ENCODE peak calls at places on chromosomes 7 and 10, in ten cellular contexts. A is right atrium auricular region; H is CD8-positive, alpha-beta T cell; C is ovary; Q is IMR-90; T is tibial nerve; I is heart left ventricle; R is fibroblast of lung; V is neural progenitor cell; U is Peyer's patch. W is an unnamed sample. For H3K9me3, the result is how much of the 10 kb centered on the place peaks cover.

GRCh38 chr10:78520737-78521430 is 487.2 kb downstream of the RPS24 start:
- DNase-seq in A (no peak), H (no peak), I (no peak), C (no peak), T (no peak), U (no peak), Q (peak), R (no peak), V (peak), W (no peak)

GRCh38 chr10:117653170-117653515 is 110.6 kb downstream of the EMX2 start:
- DNase-seq in V (no peak), I (no peak), U (no peak), Q (peak), R (peak), C (no peak), T (no peak), A (no peak), H (no peak), W (no peak)

GRCh38 chr10:132443605-132443997 is 46.6 kb downstream of the PWWP2B start:
- DNase-seq in V (no peak), R (peak), Q (peak), H (peak), T (no peak), C (peak), I (no peak), U (peak), A (no peak), W (peak)

GRCh38 chr7:145665499-145666258 is 450.9 kb upstream of the CNTNAP2 start:
- DNase-seq in H (no peak), T (no peak), C (no peak), R (peak), Q (no peak), V (no peak), I (no peak), A (no peak), U (no peak), W (no peak)

GRCh38 chr7:7980134-7980533 is 11.5 kb downstream of the GLCCI1 start:
- DNase-seq in I (no peak), Q (no peak), A (no peak), R (no peak), C (no peak), V (no peak), T (no peak), U (no peak), H (no peak), W (no peak)

GRCh38 chr10:122861724-122862161 is 16.1 kb upstream of the CUZD1 start:
- DNase-seq in H (no peak), I (no peak), R (peak), C (no peak), T (no peak), Q (peak), U (no peak), V (no peak), A (no peak), W (no peak)

GRCh38 chr10:97135464-97135863 is 50.3 kb downstream of the SLIT1 start:
- DNase-seq in A (no peak), T (no peak), R (no peak), H (no peak), V (no peak), Q (no peak), C (no peak), I (no peak), U (no peak), W (no peak)

GRCh38 chr10:119090968-119091367 is 10.4 kb upstream of the EIF3A start:
- DNase-seq in U (no peak), R (peak), Q (peak), I (no peak), C (no peak), T (no peak), H (peak), A (no peak), V (no peak), W (peak)

GRCh38 chr7:20307119-20307518 is 23.6 kb upstream of the ITGB8 start:
- DNase-seq in A (no peak), I (no peak), U (no peak), H (no peak), Q (peak), V (peak), C (no peak), T (no peak), R (peak), W (no peak)

GRCh38 chr10:49526624-49527023 is 12.3 kb downstream of the ERCC6 start:
- DNase-seq in C (no peak), T (peak), A (no peak), R (no peak), V (no peak), U (no peak), H (no peak), Q (no peak), I (no peak), W (no peak)

GRCh38 chr7:921581-922333 is 32.7 kb downstream of the ADAP1 start:
- DNase-seq in U (peak), Q (no peak), T (no peak), V (no peak), H (peak), A (no peak), C (peak), R (no peak), I (peak), W (peak)

GRCh38 chr10:121462955-121463354 is 135.3 kb downstream of the FGFR2 start:
- DNase-seq in A (no peak), Q (no peak), I (no peak), C (no peak), V (no peak), U (no peak), T (no peak), H (no peak), R (no peak), W (no peak)

GRCh38 chr7:92754756-92755581 is 81.4 kb downstream of the CDK6 start:
- DNase-seq in U (no peak), V (no peak), R (no peak), A (no peak), H (no peak), Q (no peak), T (no peak), C (no peak), I (no peak), W (no peak)

GRCh38 chr10:53022663-53023088 is 250.1 kb upstream of the MBL2 start:
- DNase-seq in T (no peak), I (no peak), V (no peak), U (no peak), C (no peak), R (no peak), H (no peak), A (no peak), Q (no peak), W (no peak)

GRCh38 chr10:62127975-62128374 is 140.7 kb downstream of the RTKN2 start:
- DNase-seq in Q (no peak), V (no peak), T (no peak), H (no peak), A (no peak), C (no peak), I (no peak), U (no peak), R (no peak), W (no peak)

DNA sequence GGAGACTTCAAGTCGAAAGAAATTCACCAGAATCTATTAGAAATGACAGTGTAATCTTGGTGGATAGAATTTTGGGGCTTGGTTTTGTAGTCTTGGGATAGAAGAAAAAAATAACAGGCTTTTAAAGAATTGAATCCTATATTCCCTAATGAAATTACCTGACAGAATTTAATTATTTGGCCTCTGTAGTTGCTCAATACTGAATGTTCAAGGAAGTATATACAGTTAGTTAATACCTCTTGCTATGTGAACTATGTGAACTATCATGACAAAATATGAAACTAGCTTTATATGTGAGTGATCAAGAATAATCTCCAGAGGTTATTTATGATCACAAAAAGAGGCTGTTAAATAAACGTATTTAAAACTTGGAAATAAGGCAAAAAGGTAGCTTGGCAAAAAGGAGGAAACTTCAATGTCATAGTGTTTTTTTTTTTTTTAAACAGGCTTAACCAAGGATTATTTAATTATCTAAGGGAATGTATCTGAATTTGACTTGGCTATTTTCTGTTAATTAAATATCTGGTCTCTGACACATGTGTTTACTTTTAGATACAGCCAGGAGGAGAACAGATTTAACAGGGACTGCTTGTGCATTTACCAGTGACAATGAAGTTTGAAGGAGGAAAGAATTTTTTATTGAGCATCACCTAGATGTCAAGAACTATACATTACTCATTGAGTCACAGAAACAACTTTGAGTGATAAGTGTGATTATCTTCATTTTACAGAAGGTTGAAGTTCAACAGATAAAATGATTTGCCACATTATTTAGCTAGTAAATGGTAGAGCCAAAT is 11.5 kb upstream of the CASD1 start:
- DNase-seq in H (no peak), U (no peak), Q (no peak), T (no peak), I (no peak), V (no peak), C (no peak), A (no peak), R (no peak), W (no peak)
- H3K27ac ChIP-seq in H (no peak), U (no peak), Q (no peak), T (no peak), I (no peak), V (no peak), C (no peak), A (no peak), R (no peak), W (no peak)

DNA sequence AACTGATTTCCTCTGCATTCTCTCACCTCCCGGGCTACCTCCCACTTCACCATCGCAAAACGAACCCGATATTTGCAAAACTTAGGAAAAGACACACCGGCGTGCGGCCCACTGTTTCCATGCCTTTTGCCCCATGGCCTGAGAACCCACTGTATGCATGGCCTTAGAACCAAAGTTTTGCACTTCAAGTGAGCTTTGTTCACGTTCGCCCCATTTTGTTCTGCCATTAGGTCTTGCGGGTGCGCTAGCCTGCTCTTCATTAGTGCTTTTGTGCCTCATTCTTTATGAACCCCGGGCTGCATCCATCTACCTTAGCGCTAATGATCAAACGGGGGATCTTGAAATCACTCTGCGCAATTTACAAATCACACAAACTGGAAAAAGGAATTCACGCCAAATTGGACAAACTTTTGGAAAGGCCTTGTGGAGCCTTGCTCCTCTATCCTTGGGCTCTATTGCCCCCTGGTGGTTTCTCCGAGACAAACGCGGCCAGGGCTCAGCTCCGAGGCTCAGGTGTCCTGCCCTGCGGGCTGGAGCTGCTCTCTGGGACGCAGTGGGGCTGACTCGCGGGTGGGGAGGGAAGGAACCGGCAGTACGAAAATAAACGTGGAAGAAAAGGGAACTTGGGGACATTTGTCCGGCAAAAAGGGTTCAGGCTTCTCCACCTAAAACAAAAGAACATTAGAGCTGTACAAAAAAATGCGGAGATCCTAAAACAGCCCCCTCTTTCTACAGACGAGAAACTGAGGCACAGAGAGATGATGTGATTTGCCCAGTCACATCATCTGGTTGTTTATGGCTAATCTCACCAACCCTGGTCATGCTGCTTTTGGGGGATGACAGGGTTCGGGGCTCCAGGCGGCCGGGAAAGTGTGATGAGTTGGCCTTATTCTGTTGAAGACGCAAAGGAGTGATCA is 300.4 kb upstream of the NFE2L3 start:
- DNase-seq in C (peak), U (peak), V (peak), R (peak), A (peak), I (peak), H (peak), Q (peak), T (peak), W (no peak)
- TF ChIP-seq CTCF in C (peak), U (peak), V (peak), R (peak), A (peak), I (peak), H (peak), Q (peak), T (peak), W (peak)

GRCh38 chr7:57300747-57301146 is 149.2 kb upstream of the ZNF716 start:
- DNase-seq in T (no peak), C (no peak), R (no peak), I (no peak), U (no peak), H (no peak), V (no peak), A (no peak), Q (no peak), W (no peak)

GRCh38 chr7:57308631-57309408 is 141.2 kb upstream of the ZNF716 start:
- DNase-seq in A (no peak), U (no peak), R (no peak), V (no peak), Q (no peak), C (no peak), T (no peak), I (no peak), H (no peak), W (no peak)

DNA sequence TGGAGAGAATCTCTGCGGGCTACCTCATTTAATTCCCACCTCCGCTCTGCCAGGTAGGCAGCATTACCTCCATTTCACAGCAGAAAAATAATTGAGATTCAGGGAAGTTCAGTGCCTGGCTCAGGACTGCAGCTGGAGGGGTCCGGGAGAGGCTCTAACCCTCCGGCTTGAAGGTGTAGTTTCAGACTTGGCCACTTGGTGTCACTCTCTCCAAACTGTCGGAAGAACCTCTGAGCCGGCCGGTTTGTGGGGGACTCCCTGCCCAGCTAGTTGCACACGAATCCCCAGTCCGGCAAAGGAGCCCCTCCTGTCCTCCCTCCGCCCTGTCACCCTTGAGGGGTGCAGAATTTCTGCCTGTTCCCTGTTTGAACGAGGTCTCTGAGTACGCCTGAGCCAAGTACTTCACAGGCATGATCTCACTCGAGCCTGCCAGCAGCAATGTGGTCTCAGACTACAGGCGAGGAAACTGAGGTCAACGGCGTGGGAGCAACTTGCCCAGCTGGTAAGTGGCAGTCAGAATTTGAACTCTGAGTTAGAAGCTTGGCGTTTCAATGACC is 144.7 kb upstream of the ZNF716 start:
- DNase-seq in I (no peak), Q (no peak), V (no peak), H (no peak), U (no peak), A (no peak), R (no peak), C (no peak), T (no peak), W (no peak)
- H3K9me3 ChIP-seq in I (under half), Q (under half), V (under half), H (under half), U (under half), A (under half), R (under half), C (under half), T (under half), W (under half)

GRCh38 chr10:71980181-71981023 is 16.2 kb downstream of the CHST3 start:
- DNase-seq in H (no peak), I (no peak), V (no peak), A (no peak), Q (peak), R (no peak), T (no peak), C (no peak), U (no peak), W (no peak)

GRCh38 chr10:71978988-71979691 is 14.9 kb downstream of the CHST3 start:
- DNase-seq in R (no peak), T (no peak), U (no peak), V (no peak), I (no peak), Q (no peak), C (no peak), H (no peak), A (no peak), W (no peak)

GRCh38 chr10:71981024-71981867 is 17.1 kb downstream of the CHST3 start:
- DNase-seq in V (peak), U (no peak), I (no peak), R (peak), T (no peak), A (no peak), Q (no peak), C (peak), H (no peak), W (no peak)

GRCh38 chr10:71978476-71978875 is 14.3 kb downstream of the CHST3 start:
- DNase-seq in T (no peak), R (no peak), U (no peak), A (no peak), H (no peak), Q (no peak), C (peak), V (peak), I (no peak), W (no peak)

GRCh38 chr10:71979692-71980062 is 15.5 kb downstream of the CHST3 start:
- DNase-seq in C (no peak), A (no peak), U (no peak), T (no peak), H (no peak), V (no peak), Q (no peak), R (no peak), I (no peak), W (no peak)
- H3K27ac ChIP-seq in C (peak), A (peak), U (no peak), T (peak), H (no peak), V (no peak), Q (no peak), R (no peak), I (peak), W (no peak)